ENCODE peak calls at places on chromosome 10, in five cellular contexts. W is breast epithelium, Z is cardiac muscle cell, R is cardiac fibroblast, A is body of pancreas. X is an unnamed sample.
A peak's percentile ranks its signal among the peaks of the same experiment; 100 is the strongest.

GRCh38 chr10:33460461-33461294 is 126.2 kb upstream of the NRP1 start:
- DNase-seq in W (no peak), Z (peak; percentile 57), R (peak; percentile 62), A (peak; percentile 93), X (no peak)

GRCh38 chr10:43685744-43686143 is 37.1 kb upstream of the ZNF32 start:
- DNase-seq in W (no peak), Z (peak; percentile 48), R (no peak), A (peak; percentile 95), X (no peak)

GRCh38 chr10:70378122-70378521 is 4.3 kb downstream of the LRRC20 start:
- DNase-seq in W (no peak), Z (peak; percentile 69), R (peak; percentile 77), A (peak; percentile 36), X (no peak)

GRCh38 chr10:79148452-79149344 is 79.9 kb downstream of the ZMIZ1 start:
- DNase-seq in W (no peak), Z (no peak), R (peak; percentile 70), A (peak; percentile 36), X (no peak)

GRCh38 chr10:101536800-101537199 is 51.3 kb downstream of the POLL start:
- DNase-seq in W (no peak), Z (peak; percentile 32), R (peak; percentile 53), A (no peak), X (no peak)

GRCh38 chr10:73773152-73773879 is 8.5 kb upstream of the CHCHD1 start:
- DNase-seq in W (no peak), Z (no peak), R (peak; percentile 22), A (no peak), X (no peak)

GRCh38 chr10:108629843-108630242 is 1293.5 kb downstream of the XPNPEP1 start:
- DNase-seq in W (no peak), Z (no peak), R (peak; percentile 20), A (no peak), X (no peak)

GRCh38 chr10:7320072-7320471 is 90.8 kb downstream of the SFMBT2 start:
- DNase-seq in W (no peak), Z (no peak), R (no peak), A (no peak), X (no peak)

GRCh38 chr10:130109796-130110235 is 814 bp downstream of the C10orf143 start:
- DNase-seq in W (peak; percentile 59), Z (peak; percentile 93), R (peak; percentile 91), A (peak; percentile 86), X (peak; percentile 70)

GRCh38 chr10:96719205-96719604 is 1.1 kb downstream of the PIK3AP1 start:
- DNase-seq in W (no peak), Z (no peak), R (no peak), A (peak; percentile 28), X (no peak)

GRCh38 chr10:113128450-113129105 is 178.5 kb downstream of the TCF7L2 start:
- DNase-seq in W (no peak), Z (no peak), R (no peak), A (no peak), X (no peak)

GRCh38 chr10:88851706-88852105 is at the start of gene ANKRD22:
- DNase-seq in W (peak; percentile 56), Z (peak; percentile 89), R (peak; percentile 68), A (peak; percentile 84), X (no peak)

GRCh38 chr10:65618125-65618524 is 1307.7 kb upstream of the LRRTM3 start:
- DNase-seq in W (no peak), Z (peak; percentile 15), R (peak; percentile 2), A (no peak), X (no peak)

GRCh38 chr10:109922353-109922975 is 847 bp downstream of the XPNPEP1 start:
- DNase-seq in W (no peak), Z (no peak), R (no peak), A (peak; percentile 24), X (no peak)

GRCh38 chr10:23016636-23017035 is 78.7 kb upstream of the MSRB2 start:
- DNase-seq in W (no peak), Z (no peak), R (no peak), A (no peak), X (no peak)

GRCh38 chr10:131737543-131738395 is 163.0 kb upstream of the PPP2R2D start:
- DNase-seq in W (peak; percentile 38), Z (no peak), R (no peak), A (no peak), X (no peak)

GRCh38 chr10:3085785-3086567 is 18.6 kb downstream of the PFKP start:
- DNase-seq in W (no peak), Z (no peak), R (no peak), A (no peak), X (no peak)

GRCh38 chr10:24951201-24952145 is 933 bp downstream of the PRTFDC1 start:
- DNase-seq in W (no peak), Z (peak; percentile 70), R (peak; percentile 26), A (peak; percentile 30), X (no peak)

GRCh38 chr10:118106426-118106825 is 59.7 kb upstream of the RAB11FIP2 start:
- DNase-seq in W (no peak), Z (peak; percentile 65), R (peak; percentile 47), A (peak; percentile 23), X (no peak)

GRCh38 chr10:49837096-49837495 is 75.0 kb upstream of the OGDHL start:
- DNase-seq in W (no peak), Z (no peak), R (peak; percentile 4), A (no peak), X (no peak)

GRCh38 chr10:112261281-112261822 is 21.8 kb upstream of the TECTB start:
- DNase-seq in W (no peak), Z (peak; percentile 11), R (peak; percentile 57), A (no peak), X (no peak)

GRCh38 chr10:47062801-47063200 is 151.6 kb downstream of the PTPN20 start:
- DNase-seq in W (no peak), Z (peak; percentile 27), R (peak; percentile 50), A (no peak), X (no peak)
- TF ChIP-seq CTCF in W (no peak), Z (peak; percentile 41), R (peak; percentile 45), A (no peak), X (no peak)

GRCh38 chr10:98338318-98338717 is 70.3 kb upstream of the LOXL4 start:
- DNase-seq in W (no peak), Z (peak; percentile 52), R (peak; percentile 43), A (no peak), X (no peak)

GRCh38 chr10:98340261-98340675 is 72.3 kb upstream of the LOXL4 start:
- DNase-seq in W (no peak), Z (peak; percentile 29), R (peak; percentile 43), A (no peak), X (no peak)

GRCh38 chr10:98339790-98340189 is 71.8 kb upstream of the LOXL4 start:
- DNase-seq in W (no peak), Z (no peak), R (no peak), A (no peak), X (no peak)

GRCh38 chr10:98338896-98339295 is 70.9 kb upstream of the LOXL4 start:
- DNase-seq in W (no peak), Z (peak; percentile 16), R (peak; percentile 36), A (no peak), X (no peak)

DNA sequence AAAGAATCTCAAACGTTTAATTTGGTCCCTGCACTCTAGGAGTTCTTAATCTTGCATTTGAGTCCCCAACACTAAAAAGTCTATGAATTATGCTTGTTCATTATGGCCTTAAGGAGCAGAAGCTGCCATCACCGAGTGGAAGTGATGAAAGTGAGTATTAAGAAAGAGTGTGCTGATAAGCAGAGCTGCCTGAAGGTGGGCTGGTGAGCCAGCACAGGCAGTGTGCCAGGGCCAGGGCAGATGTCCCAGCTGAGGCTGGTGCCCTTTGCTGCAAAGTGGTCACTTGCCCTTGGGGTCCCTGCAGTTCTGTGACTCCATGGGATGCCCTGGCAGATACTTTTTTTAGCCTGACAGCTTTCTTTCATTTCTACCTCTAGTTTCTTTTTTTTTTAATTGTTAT is 73.0 kb upstream of the LOXL4 start:
- DNase-seq in W (no peak), Z (peak; percentile 49), R (no peak), A (no peak), X (no peak)
- TF ChIP-seq CTCF in W (no peak), Z (no peak), R (no peak), A (no peak), X (no peak)

GRCh38 chr10:123017421-123018165 is 8.8 kb downstream of the ACADSB start:
- DNase-seq in W (no peak), Z (no peak), R (no peak), A (no peak), X (no peak)

GRCh38 chr10:123013456-123014419 is 4.9 kb downstream of the ACADSB start:
- DNase-seq in W (no peak), Z (no peak), R (no peak), A (no peak), X (no peak)

GRCh38 chr10:123018531-123018930 is 9.7 kb downstream of the ACADSB start:
- DNase-seq in W (no peak), Z (no peak), R (no peak), A (no peak), X (no peak)

GRCh38 chr10:123014772-123015171 is 6.0 kb downstream of the ACADSB start:
- DNase-seq in W (no peak), Z (no peak), R (no peak), A (no peak), X (no peak)

GRCh38 chr10:123016228-123016627 is 7.4 kb downstream of the ACADSB start:
- DNase-seq in W (no peak), Z (no peak), R (no peak), A (no peak), X (no peak)
- TF ChIP-seq CTCF in W (no peak), Z (no peak), R (no peak), A (no peak), X (no peak)

DNA sequence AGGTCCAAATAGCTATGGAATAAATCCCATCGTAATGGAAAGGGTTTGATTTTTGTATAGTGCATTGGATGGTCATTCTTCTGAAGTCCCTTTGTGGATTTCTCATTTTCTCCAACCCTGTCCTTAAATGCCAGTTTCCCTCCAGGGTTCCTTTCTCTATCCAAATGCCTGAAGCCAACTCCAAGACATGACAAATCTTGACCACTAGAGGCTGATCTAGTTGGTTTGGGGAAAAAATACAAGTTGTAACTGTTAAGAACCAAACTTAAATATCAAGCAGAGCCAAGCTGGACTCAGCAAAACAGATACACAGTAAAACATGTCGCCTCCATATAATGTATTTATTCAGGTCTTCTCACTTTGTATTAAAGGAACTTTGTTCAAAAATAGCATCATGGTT is 28.7 kb downstream of the FRMD4A start:
- DNase-seq in W (no peak), Z (peak; percentile 37), R (peak; percentile 48), A (no peak), X (no peak)
- TF ChIP-seq CTCF in W (no peak), Z (peak; percentile 66), R (peak; percentile 61), A (peak; percentile 32), X (no peak)

DNA sequence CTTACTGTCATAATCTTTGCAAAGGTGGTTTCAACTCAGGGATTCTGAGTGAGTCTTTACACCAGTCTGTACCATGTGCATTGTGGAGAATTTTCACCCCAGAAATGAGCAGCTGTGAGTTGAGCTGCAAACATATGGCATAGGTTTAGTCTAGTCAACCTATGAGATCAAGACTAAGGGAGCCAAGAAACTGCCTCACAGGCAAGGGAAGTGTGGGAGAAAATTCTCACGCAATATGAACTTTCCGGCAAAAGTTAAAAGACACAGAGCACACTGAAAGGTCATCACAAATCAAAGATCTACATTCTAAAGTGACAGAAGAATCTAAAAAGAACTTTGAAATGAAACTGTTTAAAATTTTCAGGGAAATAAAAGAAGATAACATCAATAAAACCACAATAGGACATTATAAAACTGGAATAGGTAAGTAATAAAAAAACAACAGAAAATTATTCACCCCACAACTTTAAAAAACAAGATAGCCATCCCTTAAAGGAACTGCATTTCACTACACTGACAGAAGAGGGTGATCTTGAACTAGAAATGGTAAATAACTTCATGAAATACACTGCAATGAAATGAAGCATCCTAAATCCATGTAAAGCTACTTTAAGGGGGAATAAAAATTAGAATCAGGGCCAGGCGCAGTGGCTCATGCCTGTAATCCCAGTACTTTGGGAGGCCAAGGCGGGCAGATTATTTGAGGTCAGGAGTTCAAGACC is 63.5 kb downstream of the LGI1 start:
- DNase-seq in W (no peak), Z (peak; percentile 68), R (peak; percentile 68), A (no peak), X (no peak)
- TF ChIP-seq CTCF in W (peak; percentile 23), Z (peak; percentile 53), R (peak; percentile 47), A (peak; percentile 66), X (no peak)

GRCh38 chr10:91251430-91252056 is 31.1 kb downstream of the PCGF5 start:
- DNase-seq in W (peak; percentile 52), Z (peak; percentile 70), R (peak; percentile 70), A (peak; percentile 71), X (no peak)
- TF ChIP-seq CTCF in W (peak; percentile 90), Z (peak; percentile 87), R (peak; percentile 84), A (peak; percentile 94), X (no peak)

X was measured in omental fat pad.